ENCODE peak calls at places on chromosome 6, in seven cellular contexts. L, O, K, S, B, G and J are unnamed samples.

GRCh38 chr6:140360651-140361050 is 986.2 kb upstream of the CITED2 start:
- DNase-seq in S (no peak), O (no peak), B (no peak), K (peak), L (no peak), G (no peak), J (no peak)

GRCh38 chr6:111306104-111306888 is 176.7 kb downstream of the REV3L start:
- DNase-seq in K (no peak), L (no peak), B (no peak), G (no peak), S (no peak), O (no peak), J (no peak)

GRCh38 chr6:89034586-89035251 is 45.8 kb upstream of the PNRC1 start:
- DNase-seq in L (peak), G (no peak), S (no peak), O (no peak), B (no peak), K (peak), J (peak)

GRCh38 chr6:35302604-35303218 is 5.1 kb downstream of the DEF6 start:
- DNase-seq in B (no peak), K (no peak), O (no peak), G (no peak), S (peak), L (peak), J (peak)

GRCh38 chr6:87971605-87972262 is 75.9 kb upstream of the SPACA1 start:
- DNase-seq in G (no peak), K (peak), L (no peak), S (no peak), B (no peak), O (no peak), J (no peak)

GRCh38 chr6:72365773-72366172 is 256.1 kb upstream of the KCNQ5 start:
- DNase-seq in S (no peak), O (no peak), G (no peak), L (no peak), B (no peak), K (no peak), J (no peak)

GRCh38 chr6:2245103-2245953 is at the start of gene GMDS:
- DNase-seq in G (peak), O (no peak), K (peak), S (peak), L (peak), B (peak), J (peak)

GRCh38 chr6:56947931-56948330 is 7.0 kb upstream of the BEND6 start:
- DNase-seq in L (no peak), B (no peak), G (no peak), K (no peak), S (no peak), O (no peak), J (no peak)

GRCh38 chr6:1678966-1679690 is 69.4 kb downstream of the FOXC1 start:
- DNase-seq in K (peak), O (peak), S (no peak), G (peak), B (peak), L (no peak), J (peak)

GRCh38 chr6:162580619-162581018 is 146.9 kb downstream of the PRKN start:
- DNase-seq in L (no peak), K (no peak), G (no peak), O (no peak), S (no peak), B (no peak), J (no peak)

GRCh38 chr6:160697826-160698225 is 4.2 kb upstream of the PLG start:
- DNase-seq in G (no peak), K (no peak), O (no peak), L (no peak), B (no peak), S (no peak), J (no peak)

GRCh38 chr6:36679043-36679821 is 718 bp downstream of the CDKN1A start:
- DNase-seq in G (no peak), O (no peak), L (peak), K (peak), S (no peak), B (peak), J (peak)

GRCh38 chr6:24982231-24982630 is 46.5 kb upstream of the RIPOR2 start:
- DNase-seq in S (no peak), G (no peak), B (no peak), O (no peak), K (peak), L (no peak), J (peak)

GRCh38 chr6:66605971-66606370 is 898.9 kb upstream of the EYS start:
- DNase-seq in O (no peak), G (no peak), B (no peak), K (peak), S (no peak), L (no peak), J (peak)

GRCh38 chr6:116277124-116277523 is 2.6 kb downstream of the TSPYL1 start:
- DNase-seq in S (no peak), O (no peak), K (no peak), G (no peak), L (no peak), B (no peak), J (no peak)

GRCh38 chr6:82589509-82590206 is 226.0 kb downstream of the TPBG start:
- DNase-seq in S (no peak), K (peak), B (peak), O (no peak), L (no peak), G (peak), J (peak)

GRCh38 chr6:132404736-132405135 is 3.5 kb upstream of the MOXD1 start:
- DNase-seq in K (no peak), B (no peak), O (no peak), S (no peak), G (no peak), L (no peak), J (no peak)

GRCh38 chr6:144993870-144994269 is 708.7 kb downstream of the UTRN start:
- DNase-seq in B (no peak), S (no peak), G (no peak), K (peak), L (no peak), O (no peak), J (peak)

GRCh38 chr6:21836292-21836691 is 242.7 kb downstream of the SOX4 start:
- DNase-seq in L (no peak), K (no peak), G (no peak), B (no peak), O (no peak), S (no peak), J (no peak)

GRCh38 chr6:55388161-55388560 is 60.9 kb downstream of the GFRAL start:
- DNase-seq in S (no peak), B (no peak), L (no peak), O (no peak), G (no peak), K (no peak), J (peak)

GRCh38 chr6:168778201-168778600 is 337.2 kb downstream of the SMOC2 start:
- DNase-seq in S (no peak), G (no peak), O (no peak), K (no peak), B (no peak), L (peak), J (no peak)

GRCh38 chr6:85419046-85419759 is 30.7 kb upstream of the NT5E start:
- DNase-seq in K (peak), L (no peak), S (no peak), B (no peak), G (no peak), O (no peak), J (no peak)

GRCh38 chr6:160400426-160400825 is 52.2 kb downstream of the SLC22A3 start:
- DNase-seq in K (peak), L (no peak), G (no peak), B (no peak), O (peak), S (no peak), J (peak)

GRCh38 chr6:57423468-57423867 is 106.0 kb downstream of the PRIM2 start:
- DNase-seq in O (no peak), L (no peak), S (no peak), G (no peak), K (no peak), B (no peak), J (no peak)

GRCh38 chr6:139970591-139970991 is 596.1 kb upstream of the CITED2 start:
- DNase-seq in K (peak), B (no peak), L (no peak), S (no peak), O (no peak), G (no peak), J (peak)

GRCh38 chr6:35477551-35478179 is 9.5 kb downstream of the RPL10A start:
- DNase-seq in B (peak), K (no peak), G (no peak), L (no peak), S (no peak), O (no peak), J (no peak)

GRCh38 chr6:11363881-11364576 is 131.6 kb upstream of the NEDD9 start:
- DNase-seq in O (no peak), L (no peak), B (no peak), K (no peak), S (no peak), G (no peak), J (no peak)

GRCh38 chr6:34964564-34964963 is 75.5 kb downstream of the ANKS1A start:
- DNase-seq in S (no peak), K (peak), G (no peak), B (no peak), L (no peak), O (no peak), J (no peak)

GRCh38 chr6:114390176-114390575 is 47.4 kb upstream of the HS3ST5 start:
- DNase-seq in G (no peak), S (no peak), B (no peak), L (no peak), O (no peak), K (peak), J (no peak)

GRCh38 chr6:142292191-142292924 is 9.4 kb upstream of the ADGRG6 start:
- DNase-seq in L (no peak), B (no peak), O (no peak), K (no peak), S (no peak), G (no peak), J (no peak)

GRCh38 chr6:133548409-133548808 is 307.3 kb downstream of the EYA4 start:
- DNase-seq in S (no peak), K (peak), G (no peak), L (no peak), B (no peak), O (peak), J (peak)

GRCh38 chr6:87333591-87334181 is 4.6 kb upstream of the GJB7 start:
- DNase-seq in L (no peak), B (no peak), S (no peak), O (no peak), G (no peak), K (peak), J (peak)

GRCh38 chr6:121849477-121849876 is 414.0 kb downstream of the GJA1 start:
- DNase-seq in L (no peak), B (no peak), G (peak), S (peak), K (peak), O (no peak), J (peak)